ENCODE peak calls at places on chromosomes 3 and 15, in eight cellular contexts. S is GM23338, Q is SK-N-SH, G is cardiac muscle cell, F is brain microvascular endothelial cell, B is PC-3, O is A549, A is BE2C. M is an unnamed sample.

GRCh38 chr3:41881233-41881821 is 80.6 kb downstream of the ULK4 start:
- DNase-seq in O (no peak), F (peak; percentile 16), B (peak; percentile 73), S (peak; percentile 49), A (no peak), G (peak; percentile 53), Q (peak; percentile 29), M (no peak)

GRCh38 chr3:31041161-31041978 is 146.9 kb upstream of the GADL1 start:
- DNase-seq in A (no peak), Q (no peak), B (peak; percentile 99), F (peak; percentile 83), G (peak; percentile 40), O (peak; percentile 23), S (peak; percentile 76), M (no peak)

GRCh38 chr3:134373942-134374790 is at the start of gene AMOTL2:
- DNase-seq in Q (peak; percentile 91), F (peak; percentile 92), B (peak; percentile 90), G (peak; percentile 96), A (peak; percentile 37), S (peak; percentile 99), O (peak; percentile 90), M (peak; percentile 91)

GRCh38 chr3:185824051-185824466 is 783 bp downstream of the IGF2BP2 start:
- DNase-seq in F (no peak), G (peak; percentile 52), S (peak; percentile 71), B (no peak), Q (peak; percentile 54), O (no peak), A (no peak), M (no peak)

GRCh38 chr15:29139540-29140459 is 129.8 kb downstream of the NSMCE3 start:
- DNase-seq in O (peak; percentile 86), Q (peak; percentile 93), B (peak; percentile 67), G (peak; percentile 79), A (peak; percentile 76), S (peak; percentile 83), F (peak; percentile 20), M (peak; percentile 83)

GRCh38 chr3:38662544-38662943 is 13.1 kb upstream of the SCN5A start:
- DNase-seq in O (no peak), A (peak; percentile 35), G (no peak), S (peak; percentile 91), Q (no peak), B (peak; percentile 84), F (peak; percentile 39), M (no peak)

GRCh38 chr3:52439426-52440248 is 5.3 kb downstream of the SEMA3G start:
- DNase-seq in A (no peak), O (no peak), B (no peak), Q (peak; percentile 25), G (no peak), S (no peak), F (no peak), M (no peak)

GRCh38 chr3:35965908-35966307 is 326.6 kb downstream of the ARPP21 start:
- DNase-seq in G (peak; percentile 48), F (peak; percentile 60), B (peak; percentile 75), Q (peak; percentile 46), O (peak; percentile 7), A (no peak), S (peak; percentile 68), M (no peak)

GRCh38 chr15:101651753-101652097 is 456 bp downstream of the TM2D3 start:
- DNase-seq in Q (no peak), G (no peak), B (peak; percentile 31), S (peak; percentile 59), A (no peak), O (peak; percentile 68), F (peak; percentile 20), M (no peak)

GRCh38 chr3:43105224-43105596 is 669 bp downstream of the POMGNT2 start:
- DNase-seq in O (no peak), S (peak; percentile 22), G (no peak), Q (no peak), B (no peak), F (no peak), A (no peak), M (no peak)

GRCh38 chr15:40981186-40981585 is 27.9 kb downstream of the CHAC1 start:
- DNase-seq in S (no peak), O (no peak), B (no peak), F (no peak), G (no peak), A (no peak), Q (no peak), M (no peak)

GRCh38 chr3:184338538-184338945 is 1.1 kb downstream of the FAM131A start:
- DNase-seq in G (peak; percentile 32), O (no peak), Q (peak; percentile 97), S (peak; percentile 93), F (peak; percentile 79), A (peak; percentile 96), B (no peak), M (peak; percentile 56)

GRCh38 chr3:9934235-9934621 is 594 bp downstream of the CRELD1 start:
- DNase-seq in S (peak; percentile 64), B (no peak), G (no peak), O (no peak), F (peak; percentile 35), Q (peak; percentile 62), A (no peak), M (no peak)
- TF ChIP-seq CTCF in S (peak; percentile 27), B (peak; percentile 32), G (peak; percentile 12), O (no peak), F (peak; percentile 50), Q (peak; percentile 40), A (no peak), M (no peak)

DNA sequence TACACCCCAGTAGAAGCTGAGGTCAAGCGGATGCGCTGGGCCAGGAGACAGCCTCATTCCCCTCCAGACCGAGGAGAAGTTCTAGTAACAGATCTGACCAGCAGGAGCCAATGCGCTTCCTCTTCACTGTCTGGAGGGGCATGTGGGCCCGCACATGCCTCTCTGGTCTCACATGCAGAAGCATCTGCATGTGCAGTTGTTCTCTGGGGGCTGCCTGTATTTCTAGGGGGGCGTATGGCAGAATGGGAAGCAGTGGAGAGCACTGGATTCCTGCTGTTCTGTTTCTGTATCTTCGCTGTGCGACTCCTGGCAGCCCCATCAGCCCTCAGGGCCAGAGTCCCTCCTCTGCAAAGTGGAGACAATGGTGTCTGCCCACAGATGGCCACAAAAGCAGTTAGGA is 170.3 kb upstream of the IQSEC1 start:
- DNase-seq in A (no peak), Q (peak; percentile 82), F (no peak), S (no peak), B (no peak), G (no peak), O (no peak), M (no peak)
- TF ChIP-seq CTCF in A (no peak), Q (no peak), F (no peak), S (no peak), B (no peak), G (no peak), O (no peak), M (no peak)

DNA sequence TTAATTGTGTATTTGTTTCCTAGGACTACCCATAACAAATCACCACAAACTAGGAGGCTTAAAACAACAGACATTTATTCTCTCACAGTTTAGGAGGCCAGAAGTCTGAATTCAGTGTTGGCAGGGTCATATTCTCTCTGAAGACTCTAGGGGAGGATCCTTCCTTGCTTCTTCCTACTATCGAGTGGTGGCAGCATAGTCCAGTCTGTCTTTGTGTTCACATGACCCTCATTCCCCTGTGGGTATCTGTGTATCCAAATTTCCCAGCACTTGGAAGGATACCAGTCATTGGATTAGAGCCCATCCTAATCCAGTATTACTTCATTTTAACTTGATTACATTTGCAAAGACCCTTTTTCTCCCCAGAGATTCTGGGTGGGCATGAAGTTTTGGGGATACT is 63.8 kb downstream of the GMPS start:
- DNase-seq in Q (no peak), S (no peak), B (no peak), G (no peak), F (no peak), O (no peak), A (no peak), M (no peak)
- TF ChIP-seq CTCF in Q (no peak), S (no peak), B (no peak), G (peak; percentile 27), F (peak; percentile 14), O (no peak), A (peak; percentile 5), M (no peak)

DNA sequence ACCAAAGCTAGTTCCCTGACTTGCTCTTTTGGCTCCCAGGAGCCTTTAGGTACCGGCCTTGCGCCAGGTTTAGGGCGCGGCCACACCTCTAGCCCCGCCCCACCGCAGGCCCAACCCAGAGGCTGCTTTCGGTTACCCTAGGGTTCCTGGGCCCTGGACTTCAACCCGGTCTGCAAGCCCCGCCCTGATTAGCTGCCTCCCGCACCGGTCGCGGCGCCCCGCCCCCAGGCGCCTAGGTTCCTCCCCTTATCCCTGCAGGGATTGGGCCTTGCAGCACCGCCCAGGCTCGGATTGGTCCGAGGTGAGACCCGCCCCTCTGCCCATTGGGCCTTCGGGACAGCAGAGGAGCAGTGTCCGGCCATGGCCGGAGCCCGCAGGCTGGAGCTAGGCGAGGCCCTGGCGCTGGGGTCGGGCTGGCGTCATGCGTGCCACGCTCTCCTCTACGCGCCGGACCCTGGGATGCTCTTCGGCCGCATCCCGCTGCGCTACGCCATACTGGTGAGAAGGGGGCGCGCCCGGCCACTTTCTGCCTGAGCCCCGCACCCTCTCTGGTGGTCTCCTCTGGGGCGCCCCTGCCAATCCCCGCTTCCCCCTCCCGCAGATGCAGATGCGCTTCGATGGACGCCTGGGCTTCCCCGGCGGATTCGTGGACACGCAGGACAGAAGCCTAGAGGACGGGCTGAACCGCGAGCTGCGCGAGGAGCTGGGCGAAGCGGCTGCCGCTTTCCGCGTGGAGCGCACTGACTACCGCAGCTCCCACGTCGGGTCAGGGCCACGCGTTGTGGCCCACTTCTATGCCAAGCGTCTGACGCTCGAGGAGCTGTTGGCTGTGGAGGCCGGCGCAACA is at the start of gene NUDT16:
- DNase-seq in G (peak; percentile 99), Q (peak; percentile 98), S (peak; percentile 99), B (peak; percentile 97), F (peak; percentile 99), O (peak; percentile 87), A (peak; percentile 100), M (peak; percentile 97)
- TF ChIP-seq CTCF in G (no peak), Q (no peak), S (no peak), B (no peak), F (no peak), O (no peak), A (no peak), M (no peak)

DNA sequence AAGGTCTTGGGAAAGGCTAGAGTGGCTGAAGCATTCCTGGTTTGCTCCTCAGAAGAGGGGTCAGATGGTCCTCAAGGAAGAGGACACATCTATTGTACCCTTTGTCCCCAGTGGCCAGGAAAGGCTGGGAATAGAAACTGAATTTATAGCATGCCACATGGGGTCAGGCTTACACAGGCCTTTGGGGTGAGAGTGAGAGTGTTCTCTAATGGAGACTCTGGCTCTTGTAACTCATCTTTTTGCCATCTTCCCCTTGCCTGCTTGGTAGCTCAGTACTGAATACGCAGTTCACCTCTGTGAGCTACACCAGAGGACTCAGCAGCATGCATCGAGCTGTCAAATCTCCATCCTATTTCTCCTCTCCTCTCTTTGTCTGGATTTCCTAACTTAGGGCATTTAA is 87.5 kb downstream of the ATP2B2 start:
- DNase-seq in A (no peak), F (no peak), G (no peak), B (peak; percentile 11), O (peak; percentile 37), Q (peak; percentile 78), S (peak; percentile 16), M (no peak)
- TF ChIP-seq CTCF in A (peak; percentile 38), F (peak; percentile 56), G (peak; percentile 15), B (peak; percentile 42), O (peak; percentile 63), Q (peak; percentile 32), S (peak; percentile 22), M (no peak)

GRCh38 chr15:91660174-91660649 is 193.3 kb upstream of the SLCO3A1 start:
- DNase-seq in F (no peak), S (peak; percentile 44), A (no peak), G (no peak), Q (peak; percentile 11), O (no peak), B (no peak), M (no peak)
- TF ChIP-seq CTCF in F (no peak), S (peak; percentile 40), A (peak; percentile 26), G (no peak), Q (no peak), O (no peak), B (no peak), M (no peak)

M was measured in mesothelial cell of epicardium.